ENCODE peak calls at places on chromosome 12, in five cellular contexts. B, P, W, N and D are unnamed samples.

GRCh38 chr12:39867631-39868030 is 238.2 kb downstream of the SLC2A13 start:
- DNase-seq in N (no peak), B (no peak), P (no peak), W (no peak), D (no peak)

GRCh38 chr12:114168061-114168460 is 201.9 kb upstream of the RBM19 start:
- DNase-seq in P (peak), B (peak), W (no peak), N (no peak), D (no peak)

GRCh38 chr12:64675795-64676194 is 65.5 kb downstream of the RASSF3 start:
- DNase-seq in N (no peak), W (no peak), P (no peak), B (peak), D (no peak)

GRCh38 chr12:75982974-75983660 is 48.5 kb downstream of the PHLDA1 start:
- DNase-seq in B (no peak), N (no peak), W (no peak), P (no peak), D (no peak)

GRCh38 chr12:69916541-69917270 is 91.7 kb downstream of the MYRFL start:
- DNase-seq in P (no peak), W (no peak), B (no peak), N (no peak), D (no peak)

GRCh38 chr12:12323118-12323517 is 26.9 kb downstream of the MANSC1 start:
- DNase-seq in B (no peak), P (no peak), N (no peak), W (no peak), D (no peak)

GRCh38 chr12:133058203-133059125 is 21.2 kb downstream of the ZNF84 start:
- DNase-seq in W (no peak), P (no peak), B (peak), N (peak), D (no peak)

GRCh38 chr12:18259906-18260682 is 1.2 kb upstream of the PIK3C2G start:
- DNase-seq in B (no peak), P (no peak), W (no peak), N (no peak), D (no peak)

GRCh38 chr12:21879312-21879711 is 61.9 kb downstream of the ABCC9 start:
- DNase-seq in W (no peak), P (no peak), N (no peak), B (no peak), D (no peak)

GRCh38 chr12:51759695-51760094 is 88.8 kb downstream of the FIGNL2 start:
- DNase-seq in B (no peak), W (no peak), N (no peak), P (no peak), D (no peak)

GRCh38 chr12:52385226-52385702 is at the start of gene KRT84:
- DNase-seq in B (no peak), W (no peak), P (no peak), N (no peak), D (no peak)

GRCh38 chr12:2797721-2798418 is 3.1 kb downstream of the FKBP4 start:
- DNase-seq in W (no peak), B (peak), N (no peak), P (no peak), D (no peak)

GRCh38 chr12:83527700-83528281 is 841.1 kb downstream of the TMTC2 start:
- DNase-seq in P (no peak), W (no peak), B (no peak), N (no peak), D (no peak)

GRCh38 chr12:30725739-30726138 is 29.0 kb downstream of the CAPRIN2 start:
- DNase-seq in W (no peak), N (no peak), B (peak), P (peak), D (no peak)

GRCh38 chr12:46020768-46021167 is 30.4 kb upstream of the SCAF11 start:
- DNase-seq in P (no peak), B (no peak), W (no peak), N (no peak), D (no peak)

GRCh38 chr12:112909693-112910092 is 2.9 kb downstream of the OAS1 start:
- DNase-seq in P (no peak), B (no peak), N (no peak), W (no peak), D (no peak)

GRCh38 chr12:34400423-34400881 is 378.2 kb downstream of the ALG10 start:
- DNase-seq in N (no peak), W (no peak), P (peak), B (no peak), D (no peak)

GRCh38 chr12:89756638-89757321 is 48.1 kb upstream of the ATP2B1 start:
- DNase-seq in B (peak), W (no peak), N (no peak), P (peak), D (no peak)

GRCh38 chr12:47808049-47808448 is 11.7 kb downstream of the HDAC7 start:
- DNase-seq in W (peak), B (peak), N (no peak), P (no peak), D (peak)

GRCh38 chr12:120610560-120610959 is 29.4 kb upstream of the POP5 start:
- DNase-seq in P (no peak), N (no peak), W (no peak), B (no peak), D (no peak)

GRCh38 chr12:50665170-50665569 is 98.7 kb upstream of the ATF1 start:
- DNase-seq in B (no peak), P (no peak), W (no peak), N (no peak), D (no peak)

GRCh38 chr12:72267974-72268373 is 4.2 kb upstream of the TRHDE start:
- DNase-seq in N (no peak), B (peak), W (no peak), P (no peak), D (no peak)

GRCh38 chr12:66514581-66514980 is 164.3 kb downstream of the GRIP1 start:
- DNase-seq in P (no peak), B (peak), W (no peak), N (no peak), D (no peak)

GRCh38 chr12:89080797-89081470 is 271.4 kb downstream of the DUSP6 start:
- DNase-seq in N (no peak), P (no peak), W (no peak), B (peak), D (no peak)

GRCh38 chr12:105725054-105725453 is 394.6 kb downstream of the C12orf75 start:
- DNase-seq in N (no peak), P (no peak), B (no peak), W (no peak), D (no peak)

GRCh38 chr12:112353389-112353788 is 28.8 kb downstream of the HECTD4 start:
- DNase-seq in P (no peak), N (no peak), W (no peak), B (peak), D (no peak)

GRCh38 chr12:20044836-20045235 is 323.5 kb upstream of the PDE3A start:
- DNase-seq in N (no peak), B (no peak), P (peak), W (no peak), D (no peak)

GRCh38 chr12:121279507-121279915 is 17.0 kb downstream of the CAMKK2 start:
- DNase-seq in W (no peak), P (peak), N (no peak), B (no peak), D (no peak)

GRCh38 chr12:95336387-95337067 is 118.9 kb downstream of the VEZT start:
- DNase-seq in N (peak), B (peak), P (peak), W (no peak), D (no peak)

GRCh38 chr12:104064842-104065441 is 611 bp downstream of the HCFC2 start:
- DNase-seq in W (no peak), B (peak), N (no peak), P (peak), D (no peak)

GRCh38 chr12:108702534-108702933 is 28.8 kb downstream of the CORO1C start:
- DNase-seq in B (no peak), W (no peak), P (no peak), N (no peak), D (no peak)

GRCh38 chr12:3967556-3968160 is 94.5 kb upstream of the PARP11 start:
- DNase-seq in W (no peak), B (no peak), P (no peak), N (no peak), D (no peak)

GRCh38 chr12:40971911-40972310 is 216.2 kb upstream of the PDZRN4 start:
- DNase-seq in B (no peak), N (no peak), W (no peak), P (no peak), D (no peak)

GRCh38 chr12:73124480-73124879 is 852.3 kb downstream of the TRHDE start:
- DNase-seq in W (no peak), B (no peak), N (no peak), P (no peak), D (no peak)

GRCh38 chr12:87216436-87216835 is 812.8 kb downstream of the C12orf50 start:
- DNase-seq in B (peak), N (no peak), P (peak), W (no peak), D (no peak)

GRCh38 chr12:108839890-108840230 is 17.5 kb downstream of the SSH1 start:
- DNase-seq in N (no peak), W (no peak), P (no peak), B (no peak), D (no peak)

GRCh38 chr12:24948816-24949722 is at the start of gene BCAT1:
- DNase-seq in N (no peak), P (peak), B (peak), W (peak), D (peak)